ENCODE peak calls at places on chromosomes 4 and X, in five cellular contexts. One of them, this sample, is unnamed. For H3K36me3, the result is how much of the 10 kb centered on the place peaks cover.

GRCh38 chrX:1507511-1508463 is 29.2 kb downstream of the P2RY8 start:
- DNase-seq in sigmoid colon: peak
- DNase-seq in BJ: no peak
- DNase-seq in body of pancreas: no peak
- DNase-seq in lung: no peak
- DNase-seq in this sample: no peak

GRCh38 chr4:67581208-67581857 is 22.8 kb downstream of the STAP1 start:
- DNase-seq in sigmoid colon: no peak
- DNase-seq in BJ: no peak
- DNase-seq in body of pancreas: no peak
- DNase-seq in lung: no peak
- DNase-seq in this sample: no peak

GRCh38 chrX:53262189-53262917 is 19.0 kb downstream of the IQSEC2 start:
- DNase-seq in sigmoid colon: peak
- DNase-seq in BJ: no peak
- DNase-seq in body of pancreas: no peak
- DNase-seq in lung: no peak
- DNase-seq in this sample: no peak

GRCh38 chrX:3962511-3963350 is 249.3 kb upstream of the PRKX start:
- DNase-seq in sigmoid colon: no peak
- DNase-seq in BJ: no peak
- DNase-seq in body of pancreas: peak
- DNase-seq in lung: no peak
- DNase-seq in this sample: no peak

GRCh38 chrX:133838761-133839676 is 146.4 kb downstream of the GPC3 start:
- DNase-seq in sigmoid colon: no peak
- DNase-seq in BJ: no peak
- DNase-seq in body of pancreas: peak
- DNase-seq in lung: peak
- DNase-seq in this sample: peak

GRCh38 chr4:2512396-2513135 is 23.9 kb upstream of the FAM193A start:
- DNase-seq in sigmoid colon: no peak
- DNase-seq in BJ: no peak
- DNase-seq in body of pancreas: no peak
- DNase-seq in lung: no peak
- DNase-seq in this sample: no peak

GRCh38 chrX:136584545-136584944 is 52.5 kb downstream of the VGLL1 start:
- DNase-seq in sigmoid colon: no peak
- DNase-seq in BJ: no peak
- DNase-seq in body of pancreas: no peak
- DNase-seq in lung: no peak
- DNase-seq in this sample: no peak

GRCh38 chr4:172619798-172620197 is 548.8 kb upstream of the GALNT7 start:
- DNase-seq in sigmoid colon: no peak
- DNase-seq in BJ: no peak
- DNase-seq in body of pancreas: no peak
- DNase-seq in lung: no peak
- DNase-seq in this sample: no peak

GRCh38 chrX:77451041-77451440 is 3.9 kb downstream of the FGF16 start:
- DNase-seq in sigmoid colon: no peak
- DNase-seq in BJ: peak
- DNase-seq in body of pancreas: no peak
- DNase-seq in lung: no peak
- DNase-seq in this sample: no peak

GRCh38 chr4:47705326-47705981 is 132.4 kb downstream of the CORIN start:
- DNase-seq in sigmoid colon: no peak
- DNase-seq in BJ: no peak
- DNase-seq in body of pancreas: no peak
- DNase-seq in lung: no peak
- DNase-seq in this sample: no peak
- TF ChIP-seq CTCF in sigmoid colon: no peak
- TF ChIP-seq CTCF in BJ: peak
- TF ChIP-seq CTCF in body of pancreas: peak
- TF ChIP-seq CTCF in lung: no peak
- TF ChIP-seq CTCF in this sample: no peak

GRCh38 chrX:13028871-13029336 is 15.5 kb downstream of the FAM9C start:
- DNase-seq in sigmoid colon: no peak
- DNase-seq in BJ: no peak
- DNase-seq in body of pancreas: no peak
- DNase-seq in lung: no peak
- DNase-seq in this sample: no peak
- H3K4me3 ChIP-seq in sigmoid colon: no peak
- H3K4me3 ChIP-seq in BJ: no peak
- H3K4me3 ChIP-seq in body of pancreas: no peak
- H3K4me3 ChIP-seq in lung: no peak
- H3K4me3 ChIP-seq in this sample: peak

DNA sequence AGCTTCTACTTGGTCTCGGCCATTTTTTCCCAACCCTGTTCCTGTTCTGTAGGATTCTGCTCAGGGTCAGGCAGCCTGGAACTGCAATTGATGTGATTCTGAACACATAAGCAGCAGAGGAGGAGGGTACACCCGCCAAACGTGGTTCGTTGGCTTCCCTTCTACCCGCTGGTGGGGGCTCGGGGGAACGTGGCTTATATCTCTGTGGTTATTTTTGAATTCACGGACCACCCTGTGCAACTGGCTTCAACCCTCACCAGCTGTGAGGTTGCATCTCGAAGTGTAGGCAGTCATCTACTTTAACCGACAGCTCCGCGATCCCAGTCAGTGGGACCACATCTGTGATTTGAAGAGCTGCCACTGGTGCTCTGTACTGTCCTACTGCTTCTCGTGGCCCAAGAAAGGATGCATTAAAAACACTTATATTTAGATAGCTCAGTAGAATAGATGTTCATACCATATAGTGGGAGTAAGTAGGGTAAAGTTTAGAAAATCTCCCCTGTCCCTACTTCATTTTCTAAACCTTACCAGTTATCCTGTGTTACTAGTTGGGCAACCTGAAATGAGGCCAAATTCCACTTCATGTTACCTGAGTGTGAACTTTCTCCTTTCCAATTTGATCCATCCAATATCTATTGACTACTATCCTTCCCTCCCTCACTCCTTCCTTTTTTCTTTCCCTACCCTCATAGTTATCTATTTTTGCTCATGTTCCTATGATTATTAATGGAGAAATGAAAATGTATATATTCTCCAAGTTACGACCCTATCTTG is 80.4 kb upstream of the BCOR start:
- DNase-seq in sigmoid colon: no peak
- DNase-seq in BJ: no peak
- DNase-seq in body of pancreas: no peak
- DNase-seq in lung: no peak
- DNase-seq in this sample: no peak
- H3K36me3 ChIP-seq in sigmoid colon: under half
- H3K36me3 ChIP-seq in BJ: under half
- H3K36me3 ChIP-seq in body of pancreas: under half
- H3K36me3 ChIP-seq in lung: under half
- H3K36me3 ChIP-seq in this sample: under half

DNA sequence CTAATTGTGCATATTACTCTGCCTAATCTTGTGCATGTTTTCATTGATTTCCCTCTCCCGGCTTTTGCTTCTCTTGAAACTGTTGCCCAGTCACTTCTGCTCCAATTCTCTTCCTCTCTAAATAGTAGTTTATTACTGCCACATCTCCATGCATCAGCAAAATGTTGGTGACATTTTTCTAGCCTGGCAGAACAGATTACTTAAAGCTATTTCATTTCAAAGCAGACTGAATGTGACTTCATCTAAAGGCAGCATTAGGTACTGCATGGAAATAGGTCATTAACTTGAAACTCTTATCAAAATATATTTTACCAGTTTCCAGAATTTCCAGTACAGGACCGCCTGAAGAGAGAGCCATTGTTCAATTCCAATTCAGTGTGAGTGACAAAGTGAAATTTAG is 52.4 kb downstream of the HPGDS start:
- DNase-seq in sigmoid colon: no peak
- DNase-seq in BJ: no peak
- DNase-seq in body of pancreas: no peak
- DNase-seq in lung: no peak
- DNase-seq in this sample: no peak
- TF ChIP-seq CTCF in sigmoid colon: no peak
- TF ChIP-seq CTCF in BJ: no peak
- TF ChIP-seq CTCF in body of pancreas: no peak
- TF ChIP-seq CTCF in lung: no peak
- TF ChIP-seq CTCF in this sample: no peak

DNA sequence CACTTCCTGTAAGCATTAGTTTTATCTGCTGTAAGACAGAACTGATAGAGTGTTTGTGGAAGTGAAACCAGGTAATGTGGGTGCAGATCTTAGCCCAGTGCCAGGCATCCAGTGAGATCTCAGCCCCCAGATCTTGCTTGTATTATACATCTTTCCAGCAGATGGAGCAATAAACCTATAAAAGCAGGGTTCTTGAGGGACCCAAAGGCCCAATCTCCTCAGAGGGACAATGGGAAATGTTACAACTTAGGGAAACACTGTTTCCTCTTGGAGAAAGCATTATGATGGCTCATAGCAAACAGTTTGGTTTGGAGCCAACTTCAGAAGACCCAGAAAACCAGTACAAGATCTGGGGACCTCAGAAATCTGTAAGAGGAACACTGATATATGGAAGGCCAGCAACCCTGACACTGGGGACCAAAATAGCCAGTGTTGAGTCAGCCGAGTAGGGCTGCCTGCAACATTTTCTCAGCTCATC is 206.3 kb downstream of the SLC7A11 start:
- DNase-seq in sigmoid colon: no peak
- DNase-seq in BJ: no peak
- DNase-seq in body of pancreas: no peak
- DNase-seq in lung: no peak
- DNase-seq in this sample: no peak
- H3K4me3 ChIP-seq in sigmoid colon: no peak
- H3K4me3 ChIP-seq in BJ: no peak
- H3K4me3 ChIP-seq in body of pancreas: no peak
- H3K4me3 ChIP-seq in lung: no peak
- H3K4me3 ChIP-seq in this sample: no peak

DNA sequence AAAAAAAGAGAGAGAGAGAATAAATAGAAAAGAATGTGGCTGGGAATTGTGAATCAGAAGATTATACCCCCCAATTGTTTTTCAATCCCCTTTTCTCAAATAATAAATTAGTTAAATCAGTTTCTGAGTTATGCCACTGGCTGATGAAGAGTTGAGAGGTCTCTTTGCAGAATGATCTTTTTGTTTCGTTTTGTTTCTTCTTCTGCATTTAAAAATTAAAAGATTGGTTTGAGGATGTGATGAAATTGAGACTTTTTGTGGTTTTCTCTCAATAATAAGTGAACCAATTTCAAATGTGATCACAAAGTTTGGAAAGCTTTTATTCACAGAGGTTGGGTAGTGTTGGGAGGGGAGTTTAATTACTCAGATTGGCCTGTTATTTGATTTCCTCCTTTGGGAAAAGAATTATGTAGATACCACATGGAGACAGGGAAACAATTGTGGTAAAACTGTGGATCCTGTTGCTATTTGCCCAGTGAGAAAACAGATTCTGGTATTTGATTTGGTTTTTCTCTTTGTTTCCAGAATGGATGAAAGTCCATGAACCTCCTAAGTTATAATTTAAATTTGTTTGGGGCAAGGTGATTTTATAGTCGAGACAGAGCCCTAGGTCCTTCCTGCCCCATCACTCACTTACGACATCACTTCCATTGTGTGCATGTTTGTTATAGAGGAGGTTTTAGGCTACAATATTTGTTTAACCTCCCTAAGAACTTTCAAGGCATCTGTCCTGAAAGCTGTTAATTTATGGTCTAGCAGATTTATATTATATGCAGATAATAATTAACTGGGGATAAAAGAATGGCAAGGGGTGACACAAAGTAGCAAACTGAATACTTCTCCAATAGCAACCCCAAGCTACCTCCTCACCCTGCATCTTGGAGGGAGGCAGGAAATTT is 92.0 kb upstream of the BMPR1B start:
- DNase-seq in sigmoid colon: no peak
- DNase-seq in BJ: no peak
- DNase-seq in body of pancreas: no peak
- DNase-seq in lung: no peak
- DNase-seq in this sample: no peak
- H3K36me3 ChIP-seq in sigmoid colon: under half
- H3K36me3 ChIP-seq in BJ: under half
- H3K36me3 ChIP-seq in body of pancreas: under half
- H3K36me3 ChIP-seq in lung: under half
- H3K36me3 ChIP-seq in this sample: under half

DNA sequence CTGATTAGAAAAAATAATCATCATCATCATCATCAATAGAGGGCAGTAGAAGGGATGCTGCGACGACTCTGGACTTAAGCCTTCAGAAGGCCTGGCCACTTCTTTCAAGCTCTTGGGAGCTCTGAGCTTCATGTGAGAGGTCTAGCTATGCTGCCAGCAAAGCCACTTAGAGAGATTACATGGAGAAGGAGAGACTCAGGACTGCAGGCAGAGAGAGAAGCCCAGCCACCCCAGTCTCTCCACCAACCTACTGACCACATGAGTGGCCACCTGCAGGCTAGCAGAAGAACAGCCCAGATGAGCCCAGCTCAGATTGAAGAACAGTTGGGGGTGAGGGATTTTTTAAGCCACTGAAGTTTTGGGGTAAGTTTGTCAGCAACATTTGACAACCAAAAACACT is 17.1 kb upstream of the TMEM150C start:
- DNase-seq in sigmoid colon: no peak
- DNase-seq in BJ: no peak
- DNase-seq in body of pancreas: no peak
- DNase-seq in lung: no peak
- DNase-seq in this sample: no peak
- TF ChIP-seq CTCF in sigmoid colon: no peak
- TF ChIP-seq CTCF in BJ: peak
- TF ChIP-seq CTCF in body of pancreas: no peak
- TF ChIP-seq CTCF in lung: no peak
- TF ChIP-seq CTCF in this sample: no peak

This sample was measured in adrenal gland.